ENCODE peak calls at places on chromosomes 11 and 22, in four cellular contexts. T is NCI-H510A treated with DMSO at 0.1 percent for 48 hours; H is naive thymus-derived CD8-positive, alpha-beta T cell; W is body of pancreas. Q is an unnamed sample.

GRCh38 chr22:36860821-36861659 is at the start of gene NCF4:
- DNase-seq in T (no peak), H (no peak), W (peak), Q (no peak)

GRCh38 chr11:85663080-85663729 is 1.7 kb downstream of the CREBZF start:
- DNase-seq in T (no peak), H (no peak), W (no peak), Q (peak)

GRCh38 chr11:61325649-61326414 is 7.1 kb downstream of the DDB1 start:
- DNase-seq in T (no peak), H (no peak), W (no peak), Q (no peak)

GRCh38 chr11:132126973-132127900 is 756.8 kb downstream of the NTM start:
- DNase-seq in T (no peak), H (no peak), W (peak), Q (no peak)

GRCh38 chr11:60280412-60280811 is at the start of gene MS4A4A:
- DNase-seq in T (no peak), H (no peak), W (no peak), Q (no peak)

GRCh38 chr11:134560566-134561347 is 148.7 kb upstream of the B3GAT1 start:
- DNase-seq in T (no peak), H (no peak), W (no peak), Q (no peak)

GRCh38 chr11:117201906-117202305 is 2.7 kb downstream of the TAGLN start:
- DNase-seq in T (no peak), H (no peak), W (no peak), Q (no peak)

GRCh38 chr11:131957891-131958290 is 587.5 kb downstream of the NTM start:
- DNase-seq in T (peak), H (no peak), W (no peak), Q (no peak)

GRCh38 chr11:73293356-73293936 is 14.6 kb upstream of the ARHGEF17 start:
- DNase-seq in T (no peak), H (no peak), W (no peak), Q (no peak)

GRCh38 chr11:59106363-59107336 is at the start of gene FAM111B:
- DNase-seq in T (peak), H (no peak), W (peak), Q (peak)

GRCh38 chr11:44464741-44465140 is 100.7 kb upstream of the CD82 start:
- DNase-seq in T (peak), H (no peak), W (no peak), Q (no peak)

GRCh38 chr22:41862160-41862529 is 29.2 kb downstream of the SREBF2 start:
- DNase-seq in T (no peak), H (peak), W (no peak), Q (peak)

GRCh38 chr22:27195104-27195503 is 537.7 kb downstream of the MIAT start:
- DNase-seq in T (peak), H (no peak), W (no peak), Q (peak)

GRCh38 chr11:94731921-94732601 is 36.1 kb upstream of the AMOTL1 start:
- DNase-seq in T (no peak), H (no peak), W (no peak), Q (peak)

GRCh38 chr11:88447285-88447684 is 109.7 kb upstream of the CTSC start:
- DNase-seq in T (no peak), H (no peak), W (no peak), Q (no peak)

Q was measured in NCI-H2171 treated with DMSO at 0.1 percent for 48 hours.